ENCODE peak calls at places on chromosomes 11 and 22, in eight cellular contexts. One of them, this sample, is unnamed.

GRCh38 chr11:68266121-68266891 is 5.5 kb downstream of the C11orf24 start:
- DNase-seq in A549: no peak
- DNase-seq in suprapubic skin: no peak
- DNase-seq in NB4: no peak
- DNase-seq in right lobe of liver: no peak
- DNase-seq in Peyer's patch: no peak
- DNase-seq in body of pancreas: no peak
- DNase-seq in transverse colon: peak
- DNase-seq in this sample: peak

GRCh38 chr11:36372101-36372767 is 76.1 kb downstream of the PRR5L start:
- DNase-seq in NB4: peak
- DNase-seq in transverse colon: no peak
- DNase-seq in right lobe of liver: no peak
- DNase-seq in Peyer's patch: no peak
- DNase-seq in A549: no peak
- DNase-seq in suprapubic skin: no peak
- DNase-seq in body of pancreas: no peak
- DNase-seq in this sample: no peak

GRCh38 chr22:22941831-22942510 is 54.4 kb downstream of the IGLL5 start:
- DNase-seq in transverse colon: peak
- DNase-seq in suprapubic skin: peak
- DNase-seq in body of pancreas: no peak
- DNase-seq in A549: no peak
- DNase-seq in NB4: no peak
- DNase-seq in Peyer's patch: peak
- DNase-seq in right lobe of liver: peak
- DNase-seq in this sample: peak

GRCh38 chr22:43281400-43281799 is 61.8 kb downstream of the SCUBE1 start:
- DNase-seq in suprapubic skin: no peak
- DNase-seq in right lobe of liver: no peak
- DNase-seq in A549: no peak
- DNase-seq in transverse colon: no peak
- DNase-seq in body of pancreas: no peak
- DNase-seq in Peyer's patch: no peak
- DNase-seq in NB4: no peak
- DNase-seq in this sample: no peak

GRCh38 chr11:72012897-72013721 is 14.4 kb downstream of the IL18BP start:
- DNase-seq in body of pancreas: peak
- DNase-seq in NB4: no peak
- DNase-seq in transverse colon: no peak
- DNase-seq in Peyer's patch: no peak
- DNase-seq in right lobe of liver: peak
- DNase-seq in suprapubic skin: no peak
- DNase-seq in A549: no peak
- DNase-seq in this sample: peak

GRCh38 chr11:5046226-5046625 is at the start of gene OR52J3:
- DNase-seq in transverse colon: no peak
- DNase-seq in body of pancreas: no peak
- DNase-seq in NB4: no peak
- DNase-seq in Peyer's patch: no peak
- DNase-seq in right lobe of liver: no peak
- DNase-seq in A549: no peak
- DNase-seq in suprapubic skin: no peak
- DNase-seq in this sample: no peak

GRCh38 chr11:134261626-134262488 is 8.5 kb downstream of the ACAD8 start:
- DNase-seq in Peyer's patch: no peak
- DNase-seq in A549: peak
- DNase-seq in NB4: peak
- DNase-seq in suprapubic skin: no peak
- DNase-seq in transverse colon: no peak
- DNase-seq in right lobe of liver: no peak
- DNase-seq in body of pancreas: peak
- DNase-seq in this sample: no peak

GRCh38 chr11:73921180-73921579 is 29.6 kb upstream of the DNAJB13 start:
- DNase-seq in Peyer's patch: no peak
- DNase-seq in suprapubic skin: no peak
- DNase-seq in right lobe of liver: no peak
- DNase-seq in transverse colon: no peak
- DNase-seq in A549: no peak
- DNase-seq in body of pancreas: no peak
- DNase-seq in NB4: no peak
- DNase-seq in this sample: no peak

GRCh38 chr22:44395116-44396005 is 82.6 kb upstream of the SHISAL1 start:
- DNase-seq in transverse colon: peak
- DNase-seq in body of pancreas: peak
- DNase-seq in A549: no peak
- DNase-seq in suprapubic skin: peak
- DNase-seq in Peyer's patch: peak
- DNase-seq in NB4: no peak
- DNase-seq in right lobe of liver: peak
- DNase-seq in this sample: peak

GRCh38 chr11:15770798-15771414 is 585.4 kb downstream of the SOX6 start:
- DNase-seq in body of pancreas: peak
- DNase-seq in suprapubic skin: no peak
- DNase-seq in Peyer's patch: no peak
- DNase-seq in A549: peak
- DNase-seq in right lobe of liver: no peak
- DNase-seq in transverse colon: peak
- DNase-seq in NB4: peak
- DNase-seq in this sample: no peak

GRCh38 chr11:73854680-73855079 is 22.0 kb downstream of the COA4 start:
- DNase-seq in transverse colon: no peak
- DNase-seq in Peyer's patch: no peak
- DNase-seq in NB4: no peak
- DNase-seq in A549: no peak
- DNase-seq in body of pancreas: no peak
- DNase-seq in right lobe of liver: no peak
- DNase-seq in suprapubic skin: no peak
- DNase-seq in this sample: no peak

GRCh38 chr11:122781378-122782040 is 56.8 kb upstream of the CRTAM start:
- DNase-seq in suprapubic skin: peak
- DNase-seq in Peyer's patch: peak
- DNase-seq in body of pancreas: peak
- DNase-seq in transverse colon: peak
- DNase-seq in right lobe of liver: peak
- DNase-seq in A549: peak
- DNase-seq in NB4: peak
- DNase-seq in this sample: peak

GRCh38 chr22:26172389-26172990 is 3.2 kb downstream of the SEZ6L start:
- DNase-seq in transverse colon: peak
- DNase-seq in right lobe of liver: no peak
- DNase-seq in NB4: peak
- DNase-seq in A549: peak
- DNase-seq in suprapubic skin: no peak
- DNase-seq in Peyer's patch: no peak
- DNase-seq in body of pancreas: peak
- DNase-seq in this sample: no peak

GRCh38 chr11:93577291-93577690 is 34.1 kb upstream of the SMCO4 start:
- DNase-seq in transverse colon: no peak
- DNase-seq in NB4: no peak
- DNase-seq in Peyer's patch: no peak
- DNase-seq in right lobe of liver: no peak
- DNase-seq in body of pancreas: no peak
- DNase-seq in A549: no peak
- DNase-seq in suprapubic skin: no peak
- DNase-seq in this sample: no peak

DNA sequence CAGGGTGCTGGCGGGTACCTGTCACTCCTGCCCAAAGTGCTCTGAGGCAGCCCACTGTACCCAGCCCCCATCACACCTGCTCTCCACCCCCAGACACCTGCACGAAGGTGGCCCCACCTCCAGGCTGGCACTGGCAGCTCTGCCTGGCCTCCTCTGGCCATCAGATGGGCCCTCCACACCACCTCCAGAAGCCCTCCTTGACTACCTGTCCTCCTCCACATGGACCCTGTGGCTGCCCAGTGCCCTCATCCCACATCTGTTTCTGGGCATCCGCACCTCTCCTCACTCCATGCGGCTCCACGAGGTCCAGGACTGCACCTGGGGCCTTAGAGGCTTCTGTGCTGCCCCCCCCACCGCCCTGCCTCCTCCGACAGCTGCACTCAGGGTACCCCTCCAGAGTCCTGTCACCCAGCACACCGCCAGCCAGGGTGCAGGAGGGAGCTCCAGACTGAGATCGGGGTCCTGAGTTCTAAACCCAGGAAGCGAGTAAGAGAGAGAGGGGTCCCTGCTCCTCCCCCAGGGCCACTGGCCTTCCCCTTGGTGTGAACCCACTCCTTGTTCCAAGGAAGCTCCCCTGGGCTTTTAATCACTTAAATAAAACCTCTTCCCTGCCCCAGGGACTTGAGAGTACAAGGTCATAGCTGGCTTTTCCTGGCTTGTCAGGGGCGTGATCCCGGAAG is 1.7 kb downstream of the CTSD start:
- DNase-seq in A549: no peak
- DNase-seq in transverse colon: no peak
- DNase-seq in right lobe of liver: peak
- DNase-seq in Peyer's patch: no peak
- DNase-seq in suprapubic skin: no peak
- DNase-seq in NB4: no peak
- DNase-seq in body of pancreas: no peak
- DNase-seq in this sample: no peak
- H3K4me3 ChIP-seq in A549: peak
- H3K4me3 ChIP-seq in transverse colon: peak
- H3K4me3 ChIP-seq in right lobe of liver: peak
- H3K4me3 ChIP-seq in Peyer's patch: peak
- H3K4me3 ChIP-seq in suprapubic skin: peak
- H3K4me3 ChIP-seq in NB4: no peak
- H3K4me3 ChIP-seq in body of pancreas: no peak
- H3K4me3 ChIP-seq in this sample: no peak

DNA sequence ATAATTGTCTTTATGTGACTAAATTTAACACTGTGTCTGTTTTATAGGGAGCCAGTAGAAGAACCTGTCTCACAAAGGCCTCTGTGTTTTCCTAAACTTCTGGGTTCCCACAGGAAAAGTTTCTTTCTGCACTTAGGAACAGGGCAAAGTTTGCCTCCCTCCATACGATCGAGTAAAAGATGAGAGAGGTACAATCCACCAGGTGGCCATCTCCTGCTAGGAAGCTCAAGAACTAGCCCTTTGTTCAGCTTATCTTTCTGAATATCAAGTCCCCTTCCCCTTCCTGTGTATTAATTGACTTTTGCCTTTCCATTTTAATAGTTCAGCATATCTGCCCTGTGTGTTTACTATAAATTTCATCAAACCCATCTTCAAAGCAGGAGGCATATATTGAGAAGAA is 18.0 kb downstream of the CSNK2A3 start:
- DNase-seq in body of pancreas: no peak
- DNase-seq in A549: no peak
- DNase-seq in NB4: no peak
- DNase-seq in right lobe of liver: no peak
- DNase-seq in Peyer's patch: no peak
- DNase-seq in transverse colon: no peak
- DNase-seq in suprapubic skin: no peak
- DNase-seq in this sample: no peak
- TF ChIP-seq CTCF in body of pancreas: no peak
- TF ChIP-seq CTCF in A549: no peak
- TF ChIP-seq CTCF in NB4: no peak
- TF ChIP-seq CTCF in right lobe of liver: no peak
- TF ChIP-seq CTCF in Peyer's patch: no peak
- TF ChIP-seq CTCF in transverse colon: no peak
- TF ChIP-seq CTCF in suprapubic skin: no peak
- TF ChIP-seq CTCF in this sample: no peak

GRCh38 chr11:83073884-83074283 is 2.2 kb upstream of the RAB30 start:
- DNase-seq in NB4: no peak
- DNase-seq in transverse colon: no peak
- DNase-seq in body of pancreas: no peak
- DNase-seq in right lobe of liver: no peak
- DNase-seq in A549: no peak
- DNase-seq in suprapubic skin: no peak
- DNase-seq in Peyer's patch: no peak
- DNase-seq in this sample: no peak

GRCh38 chr11:83078269-83078668 is 6.6 kb upstream of the RAB30 start:
- DNase-seq in NB4: no peak
- DNase-seq in body of pancreas: no peak
- DNase-seq in transverse colon: no peak
- DNase-seq in suprapubic skin: no peak
- DNase-seq in A549: no peak
- DNase-seq in Peyer's patch: no peak
- DNase-seq in right lobe of liver: no peak
- DNase-seq in this sample: no peak

DNA sequence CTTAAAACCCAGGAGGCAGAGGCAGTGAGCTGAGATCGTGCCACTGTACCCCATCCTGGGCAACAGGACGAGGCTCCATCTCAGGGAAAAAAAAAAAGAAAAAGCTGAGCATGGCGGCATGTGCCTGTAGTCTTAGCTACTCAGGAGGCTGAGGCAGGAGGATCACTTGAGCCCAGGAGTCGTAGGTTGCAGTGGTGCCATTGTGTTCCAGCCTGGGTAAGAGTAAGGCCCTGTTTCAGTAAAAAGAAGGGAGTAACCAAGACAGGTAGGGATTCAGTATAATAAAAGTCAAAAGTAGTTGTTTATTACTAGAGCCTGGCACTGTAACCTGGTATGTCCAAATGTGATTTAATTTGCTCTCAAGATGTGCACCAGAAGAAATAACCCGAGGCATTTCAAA is 8.1 kb upstream of the RAB30 start:
- DNase-seq in transverse colon: no peak
- DNase-seq in right lobe of liver: no peak
- DNase-seq in NB4: no peak
- DNase-seq in Peyer's patch: no peak
- DNase-seq in A549: no peak
- DNase-seq in suprapubic skin: no peak
- DNase-seq in body of pancreas: no peak
- DNase-seq in this sample: no peak
- TF ChIP-seq POLR2A in transverse colon: no peak
- TF ChIP-seq POLR2A in right lobe of liver: no peak
- TF ChIP-seq POLR2A in NB4: no peak
- TF ChIP-seq POLR2A in Peyer's patch: no peak
- TF ChIP-seq POLR2A in A549: no peak
- TF ChIP-seq POLR2A in suprapubic skin: no peak
- TF ChIP-seq POLR2A in body of pancreas: no peak
- TF ChIP-seq POLR2A in this sample: no peak

DNA sequence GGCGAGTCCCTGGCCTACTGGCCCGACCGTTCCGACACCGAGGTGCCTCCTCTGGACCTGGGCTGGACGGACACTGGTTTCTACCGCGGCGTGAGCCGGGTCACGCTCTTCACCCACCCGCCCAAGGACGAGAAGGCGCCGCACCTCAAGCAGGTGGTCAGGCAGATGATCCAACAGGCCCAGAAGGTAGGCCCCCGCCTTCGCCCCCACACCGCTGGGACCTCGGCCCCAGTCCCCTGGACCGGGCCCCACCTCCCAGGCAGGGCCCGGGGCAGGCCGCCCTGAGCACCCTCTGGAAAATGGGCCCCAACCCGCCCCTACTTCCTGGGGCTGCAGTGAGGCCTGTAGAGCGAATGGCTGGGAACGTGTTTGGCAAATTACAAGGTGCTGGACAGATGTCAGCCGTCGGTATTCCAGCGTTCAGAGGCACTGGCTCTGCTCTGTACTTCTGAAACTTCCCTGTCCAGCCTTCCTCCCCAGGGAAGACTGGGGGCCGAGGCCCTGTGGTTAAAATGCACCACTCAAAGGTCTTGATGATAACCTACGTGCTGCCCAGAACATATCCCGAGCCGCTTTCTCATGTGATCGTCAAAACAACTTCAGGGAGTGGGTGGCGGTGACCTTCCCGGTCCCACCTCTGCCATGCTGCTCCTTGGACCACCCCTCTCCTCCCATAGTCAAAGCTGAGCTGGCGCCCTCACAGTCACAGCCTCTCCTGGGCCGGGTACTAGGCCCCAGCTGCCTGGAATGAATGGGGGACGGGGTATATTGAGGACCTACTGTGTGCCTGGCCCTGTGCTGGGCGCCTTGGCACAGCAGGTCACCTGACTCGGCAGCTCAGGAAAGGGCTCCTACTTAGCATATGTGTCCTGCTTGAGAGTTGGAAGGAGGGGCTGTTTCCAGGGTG is 845 bp downstream of the FAM83F start:
- DNase-seq in right lobe of liver: no peak
- DNase-seq in A549: no peak
- DNase-seq in NB4: no peak
- DNase-seq in body of pancreas: peak
- DNase-seq in Peyer's patch: peak
- DNase-seq in transverse colon: peak
- DNase-seq in suprapubic skin: no peak
- DNase-seq in this sample: no peak
- H3K4me3 ChIP-seq in right lobe of liver: peak
- H3K4me3 ChIP-seq in A549: no peak
- H3K4me3 ChIP-seq in NB4: no peak
- H3K4me3 ChIP-seq in body of pancreas: peak
- H3K4me3 ChIP-seq in Peyer's patch: peak
- H3K4me3 ChIP-seq in transverse colon: peak
- H3K4me3 ChIP-seq in suprapubic skin: peak
- H3K4me3 ChIP-seq in this sample: peak